ENCODE peak calls at places on chromosomes 11 and 22, in ten cellular contexts. One of them, this sample, is unnamed.

GRCh38 chr11:69018924-69019323 is 5.9 kb upstream of the MRGPRF start:
- DNase-seq in CD8-positive, alpha-beta memory T cell: no peak
- DNase-seq in upper lobe of left lung: no peak
- DNase-seq in PC-9: no peak
- DNase-seq in fibroblast of lung: peak; percentile 56
- DNase-seq in A673: no peak
- DNase-seq in colonic mucosa: no peak
- DNase-seq in neural progenitor cell: no peak
- DNase-seq in RWPE2: no peak
- DNase-seq in mammary epithelial cell: no peak
- DNase-seq in this sample: no peak

GRCh38 chr11:45182902-45183301 is 36.5 kb downstream of the PRDM11 start:
- DNase-seq in CD8-positive, alpha-beta memory T cell: no peak
- DNase-seq in upper lobe of left lung: peak; percentile 59
- DNase-seq in PC-9: peak; percentile 16
- DNase-seq in fibroblast of lung: peak; percentile 39
- DNase-seq in A673: peak; percentile 60
- DNase-seq in colonic mucosa: no peak
- DNase-seq in neural progenitor cell: peak; percentile 54
- DNase-seq in RWPE2: no peak
- DNase-seq in mammary epithelial cell: no peak
- DNase-seq in this sample: no peak

GRCh38 chr11:129815596-129816461 is at the start of gene TMEM45B:
- DNase-seq in CD8-positive, alpha-beta memory T cell: peak; percentile 3
- DNase-seq in upper lobe of left lung: peak; percentile 93
- DNase-seq in PC-9: peak; percentile 57
- DNase-seq in fibroblast of lung: no peak
- DNase-seq in A673: no peak
- DNase-seq in colonic mucosa: peak; percentile 80
- DNase-seq in neural progenitor cell: peak; percentile 56
- DNase-seq in RWPE2: no peak
- DNase-seq in mammary epithelial cell: no peak
- DNase-seq in this sample: no peak

GRCh38 chr11:45092901-45093760 is 53.3 kb upstream of the PRDM11 start:
- DNase-seq in CD8-positive, alpha-beta memory T cell: peak; percentile 53
- DNase-seq in upper lobe of left lung: no peak
- DNase-seq in PC-9: no peak
- DNase-seq in fibroblast of lung: peak; percentile 80
- DNase-seq in A673: no peak
- DNase-seq in colonic mucosa: no peak
- DNase-seq in neural progenitor cell: no peak
- DNase-seq in RWPE2: no peak
- DNase-seq in mammary epithelial cell: peak; percentile 17
- DNase-seq in this sample: no peak

GRCh38 chr22:43060213-43060612 is 29.0 kb downstream of the TTLL1 start:
- DNase-seq in CD8-positive, alpha-beta memory T cell: no peak
- DNase-seq in upper lobe of left lung: peak; percentile 88
- DNase-seq in PC-9: peak; percentile 56
- DNase-seq in fibroblast of lung: peak; percentile 12
- DNase-seq in A673: peak; percentile 55
- DNase-seq in colonic mucosa: peak; percentile 45
- DNase-seq in neural progenitor cell: peak; percentile 67
- DNase-seq in RWPE2: no peak
- DNase-seq in mammary epithelial cell: no peak
- DNase-seq in this sample: no peak

GRCh38 chr22:36201630-36202312 is at the start of gene APOL4:
- DNase-seq in CD8-positive, alpha-beta memory T cell: no peak
- DNase-seq in upper lobe of left lung: peak; percentile 11
- DNase-seq in PC-9: no peak
- DNase-seq in fibroblast of lung: peak; percentile 52
- DNase-seq in A673: peak; percentile 42
- DNase-seq in colonic mucosa: peak; percentile 73
- DNase-seq in neural progenitor cell: no peak
- DNase-seq in RWPE2: no peak
- DNase-seq in mammary epithelial cell: no peak
- DNase-seq in this sample: no peak

GRCh38 chr11:65872555-65873279 is at the start of gene EFEMP2:
- DNase-seq in CD8-positive, alpha-beta memory T cell: no peak
- DNase-seq in upper lobe of left lung: peak; percentile 91
- DNase-seq in PC-9: peak; percentile 44
- DNase-seq in fibroblast of lung: no peak
- DNase-seq in A673: no peak
- DNase-seq in colonic mucosa: no peak
- DNase-seq in neural progenitor cell: peak; percentile 57
- DNase-seq in RWPE2: no peak
- DNase-seq in mammary epithelial cell: no peak
- DNase-seq in this sample: no peak

GRCh38 chr11:31847761-31848160 is 36.6 kb upstream of the PAX6 start:
- DNase-seq in CD8-positive, alpha-beta memory T cell: no peak
- DNase-seq in upper lobe of left lung: no peak
- DNase-seq in PC-9: no peak
- DNase-seq in fibroblast of lung: no peak
- DNase-seq in A673: no peak
- DNase-seq in colonic mucosa: no peak
- DNase-seq in neural progenitor cell: no peak
- DNase-seq in RWPE2: no peak
- DNase-seq in mammary epithelial cell: no peak
- DNase-seq in this sample: no peak

GRCh38 chr22:37178350-37179125 is 9.5 kb downstream of the C1QTNF6 start:
- DNase-seq in CD8-positive, alpha-beta memory T cell: no peak
- DNase-seq in upper lobe of left lung: no peak
- DNase-seq in PC-9: peak; percentile 58
- DNase-seq in fibroblast of lung: peak; percentile 41
- DNase-seq in A673: no peak
- DNase-seq in colonic mucosa: peak; percentile 81
- DNase-seq in neural progenitor cell: peak; percentile 85
- DNase-seq in RWPE2: peak; percentile 51
- DNase-seq in mammary epithelial cell: no peak
- DNase-seq in this sample: no peak

GRCh38 chr22:22878801-22879674 is 8.6 kb upstream of the IGLL5 start:
- DNase-seq in CD8-positive, alpha-beta memory T cell: no peak
- DNase-seq in upper lobe of left lung: no peak
- DNase-seq in PC-9: no peak
- DNase-seq in fibroblast of lung: no peak
- DNase-seq in A673: no peak
- DNase-seq in colonic mucosa: no peak
- DNase-seq in neural progenitor cell: no peak
- DNase-seq in RWPE2: no peak
- DNase-seq in mammary epithelial cell: no peak
- DNase-seq in this sample: no peak

GRCh38 chr22:46366801-46367706 is 31.5 kb downstream of the TRMU start:
- DNase-seq in CD8-positive, alpha-beta memory T cell: no peak
- DNase-seq in upper lobe of left lung: peak; percentile 77
- DNase-seq in PC-9: no peak
- DNase-seq in fibroblast of lung: no peak
- DNase-seq in A673: no peak
- DNase-seq in colonic mucosa: no peak
- DNase-seq in neural progenitor cell: no peak
- DNase-seq in RWPE2: no peak
- DNase-seq in mammary epithelial cell: no peak
- DNase-seq in this sample: no peak

GRCh38 chr11:20367313-20367948 is 3.9 kb downstream of the HTATIP2 start:
- DNase-seq in CD8-positive, alpha-beta memory T cell: no peak
- DNase-seq in upper lobe of left lung: no peak
- DNase-seq in PC-9: peak; percentile 50
- DNase-seq in fibroblast of lung: peak; percentile 92
- DNase-seq in A673: peak; percentile 59
- DNase-seq in colonic mucosa: no peak
- DNase-seq in neural progenitor cell: no peak
- DNase-seq in RWPE2: no peak
- DNase-seq in mammary epithelial cell: peak; percentile 92
- DNase-seq in this sample: no peak

GRCh38 chr11:45237666-45238348 is 48.3 kb downstream of the SYT13 start:
- DNase-seq in CD8-positive, alpha-beta memory T cell: no peak
- DNase-seq in upper lobe of left lung: no peak
- DNase-seq in PC-9: no peak
- DNase-seq in fibroblast of lung: no peak
- DNase-seq in A673: no peak
- DNase-seq in colonic mucosa: no peak
- DNase-seq in neural progenitor cell: peak; percentile 55
- DNase-seq in RWPE2: no peak
- DNase-seq in mammary epithelial cell: no peak
- DNase-seq in this sample: no peak

GRCh38 chr11:995058-995751 is 41.3 kb downstream of the MUC6 start:
- DNase-seq in CD8-positive, alpha-beta memory T cell: no peak
- DNase-seq in upper lobe of left lung: peak; percentile 38
- DNase-seq in PC-9: no peak
- DNase-seq in fibroblast of lung: no peak
- DNase-seq in A673: no peak
- DNase-seq in colonic mucosa: no peak
- DNase-seq in neural progenitor cell: no peak
- DNase-seq in RWPE2: no peak
- DNase-seq in mammary epithelial cell: no peak
- DNase-seq in this sample: no peak

GRCh38 chr11:993632-994167 is 42.8 kb downstream of the MUC6 start:
- DNase-seq in CD8-positive, alpha-beta memory T cell: no peak
- DNase-seq in upper lobe of left lung: peak; percentile 78
- DNase-seq in PC-9: no peak
- DNase-seq in fibroblast of lung: no peak
- DNase-seq in A673: no peak
- DNase-seq in colonic mucosa: no peak
- DNase-seq in neural progenitor cell: no peak
- DNase-seq in RWPE2: no peak
- DNase-seq in mammary epithelial cell: no peak
- DNase-seq in this sample: no peak

GRCh38 chr11:996681-997080 is 39.8 kb downstream of the MUC6 start:
- DNase-seq in CD8-positive, alpha-beta memory T cell: no peak
- DNase-seq in upper lobe of left lung: peak; percentile 42
- DNase-seq in PC-9: no peak
- DNase-seq in fibroblast of lung: no peak
- DNase-seq in A673: no peak
- DNase-seq in colonic mucosa: no peak
- DNase-seq in neural progenitor cell: no peak
- DNase-seq in RWPE2: no peak
- DNase-seq in mammary epithelial cell: no peak
- DNase-seq in this sample: no peak

GRCh38 chr11:997907-998306 is 38.6 kb downstream of the MUC6 start:
- DNase-seq in CD8-positive, alpha-beta memory T cell: no peak
- DNase-seq in upper lobe of left lung: peak; percentile 71
- DNase-seq in PC-9: no peak
- DNase-seq in fibroblast of lung: no peak
- DNase-seq in A673: no peak
- DNase-seq in colonic mucosa: no peak
- DNase-seq in neural progenitor cell: no peak
- DNase-seq in RWPE2: no peak
- DNase-seq in mammary epithelial cell: no peak
- DNase-seq in this sample: no peak

GRCh38 chr11:995752-996420 is 40.6 kb downstream of the MUC6 start:
- DNase-seq in CD8-positive, alpha-beta memory T cell: no peak
- DNase-seq in upper lobe of left lung: peak; percentile 56
- DNase-seq in PC-9: no peak
- DNase-seq in fibroblast of lung: peak; percentile 9
- DNase-seq in A673: no peak
- DNase-seq in colonic mucosa: no peak
- DNase-seq in neural progenitor cell: peak; percentile 24
- DNase-seq in RWPE2: no peak
- DNase-seq in mammary epithelial cell: no peak
- DNase-seq in this sample: no peak
- H3K36me3 ChIP-seq in CD8-positive, alpha-beta memory T cell: peaks cover 18% of the 10 kb centered on the region
- H3K36me3 ChIP-seq in upper lobe of left lung: peaks cover 54% of the 10 kb centered on the region
- H3K36me3 ChIP-seq in PC-9: no peaks in the 10 kb centered on the region
- H3K36me3 ChIP-seq in fibroblast of lung: peaks cover 22% of the 10 kb centered on the region
- H3K36me3 ChIP-seq in A673: peaks cover 2% of the 10 kb centered on the region
- H3K36me3 ChIP-seq in colonic mucosa: no peaks in the 10 kb centered on the region
- H3K36me3 ChIP-seq in neural progenitor cell: no peaks in the 10 kb centered on the region
- H3K36me3 ChIP-seq in RWPE2: peaks cover 19% of the 10 kb centered on the region
- H3K36me3 ChIP-seq in mammary epithelial cell: peaks cover 9% of the 10 kb centered on the region
- H3K36me3 ChIP-seq in this sample: peaks cover 38% of the 10 kb centered on the region

GRCh38 chr22:29336751-29337490 is 21.4 kb upstream of the RASL10A start:
- DNase-seq in CD8-positive, alpha-beta memory T cell: no peak
- DNase-seq in upper lobe of left lung: peak; percentile 40
- DNase-seq in PC-9: no peak
- DNase-seq in fibroblast of lung: no peak
- DNase-seq in A673: no peak
- DNase-seq in colonic mucosa: no peak
- DNase-seq in neural progenitor cell: no peak
- DNase-seq in RWPE2: no peak
- DNase-seq in mammary epithelial cell: no peak
- DNase-seq in this sample: no peak

GRCh38 chr22:29337631-29338284 is 22.3 kb upstream of the RASL10A start:
- DNase-seq in CD8-positive, alpha-beta memory T cell: no peak
- DNase-seq in upper lobe of left lung: peak; percentile 60
- DNase-seq in PC-9: no peak
- DNase-seq in fibroblast of lung: no peak
- DNase-seq in A673: no peak
- DNase-seq in colonic mucosa: no peak
- DNase-seq in neural progenitor cell: no peak
- DNase-seq in RWPE2: no peak
- DNase-seq in mammary epithelial cell: no peak
- DNase-seq in this sample: no peak

GRCh38 chr22:29334696-29335344 is 19.3 kb upstream of the RASL10A start:
- DNase-seq in CD8-positive, alpha-beta memory T cell: no peak
- DNase-seq in upper lobe of left lung: no peak
- DNase-seq in PC-9: no peak
- DNase-seq in fibroblast of lung: no peak
- DNase-seq in A673: no peak
- DNase-seq in colonic mucosa: no peak
- DNase-seq in neural progenitor cell: no peak
- DNase-seq in RWPE2: no peak
- DNase-seq in mammary epithelial cell: no peak
- DNase-seq in this sample: no peak

GRCh38 chr22:29334148-29334547 is 18.7 kb upstream of the RASL10A start:
- DNase-seq in CD8-positive, alpha-beta memory T cell: no peak
- DNase-seq in upper lobe of left lung: no peak
- DNase-seq in PC-9: no peak
- DNase-seq in fibroblast of lung: no peak
- DNase-seq in A673: no peak
- DNase-seq in colonic mucosa: no peak
- DNase-seq in neural progenitor cell: no peak
- DNase-seq in RWPE2: no peak
- DNase-seq in mammary epithelial cell: no peak
- DNase-seq in this sample: no peak

GRCh38 chr22:29335656-29336055 is 20.2 kb upstream of the RASL10A start:
- DNase-seq in CD8-positive, alpha-beta memory T cell: no peak
- DNase-seq in upper lobe of left lung: no peak
- DNase-seq in PC-9: no peak
- DNase-seq in fibroblast of lung: no peak
- DNase-seq in A673: no peak
- DNase-seq in colonic mucosa: no peak
- DNase-seq in neural progenitor cell: no peak
- DNase-seq in RWPE2: no peak
- DNase-seq in mammary epithelial cell: no peak
- DNase-seq in this sample: no peak
- H3K36me3 ChIP-seq in CD8-positive, alpha-beta memory T cell: peaks cover 14% of the 10 kb centered on the region
- H3K36me3 ChIP-seq in upper lobe of left lung: peaks cover 82% of the 10 kb centered on the region
- H3K36me3 ChIP-seq in PC-9: peaks cover 6% of the 10 kb centered on the region
- H3K36me3 ChIP-seq in fibroblast of lung: peaks cover 16% of the 10 kb centered on the region
- H3K36me3 ChIP-seq in A673: peaks cover 10% of the 10 kb centered on the region
- H3K36me3 ChIP-seq in colonic mucosa: peaks cover 17% of the 10 kb centered on the region
- H3K36me3 ChIP-seq in neural progenitor cell: no peaks in the 10 kb centered on the region
- H3K36me3 ChIP-seq in RWPE2: peaks cover 45% of the 10 kb centered on the region
- H3K36me3 ChIP-seq in mammary epithelial cell: peaks cover 10% of the 10 kb centered on the region
- H3K36me3 ChIP-seq in this sample: peaks cover 57% of the 10 kb centered on the region

GRCh38 chr11:70326843-70327242 is 56.4 kb downstream of the PPFIA1 start:
- DNase-seq in CD8-positive, alpha-beta memory T cell: no peak
- DNase-seq in upper lobe of left lung: no peak
- DNase-seq in PC-9: no peak
- DNase-seq in fibroblast of lung: no peak
- DNase-seq in A673: no peak
- DNase-seq in colonic mucosa: no peak
- DNase-seq in neural progenitor cell: no peak
- DNase-seq in RWPE2: no peak
- DNase-seq in mammary epithelial cell: no peak
- DNase-seq in this sample: no peak
- H3K36me3 ChIP-seq in CD8-positive, alpha-beta memory T cell: peaks cover 43% of the 10 kb centered on the region
- H3K36me3 ChIP-seq in upper lobe of left lung: peaks cover 17% of the 10 kb centered on the region
- H3K36me3 ChIP-seq in PC-9: peaks cover 57% of the 10 kb centered on the region
- H3K36me3 ChIP-seq in fibroblast of lung: peaks cover 7% of the 10 kb centered on the region
- H3K36me3 ChIP-seq in A673: peaks cover 66% of the 10 kb centered on the region
- H3K36me3 ChIP-seq in colonic mucosa: peaks cover 6% of the 10 kb centered on the region
- H3K36me3 ChIP-seq in neural progenitor cell: peaks cover 24% of the 10 kb centered on the region
- H3K36me3 ChIP-seq in RWPE2: peaks cover 60% of the 10 kb centered on the region
- H3K36me3 ChIP-seq in mammary epithelial cell: peaks cover 14% of the 10 kb centered on the region
- H3K36me3 ChIP-seq in this sample: peaks cover 94% of the 10 kb centered on the region

GRCh38 chr11:131866535-131867400 is 496.4 kb downstream of the NTM start:
- DNase-seq in CD8-positive, alpha-beta memory T cell: no peak
- DNase-seq in upper lobe of left lung: no peak
- DNase-seq in PC-9: no peak
- DNase-seq in fibroblast of lung: no peak
- DNase-seq in A673: no peak
- DNase-seq in colonic mucosa: no peak
- DNase-seq in neural progenitor cell: peak; percentile 61
- DNase-seq in RWPE2: no peak
- DNase-seq in mammary epithelial cell: no peak
- DNase-seq in this sample: no peak
- H3K36me3 ChIP-seq in CD8-positive, alpha-beta memory T cell: no peaks in the 10 kb centered on the region
- H3K36me3 ChIP-seq in upper lobe of left lung: no peaks in the 10 kb centered on the region
- H3K36me3 ChIP-seq in PC-9: no peaks in the 10 kb centered on the region
- H3K36me3 ChIP-seq in fibroblast of lung: no peaks in the 10 kb centered on the region
- H3K36me3 ChIP-seq in A673: no peaks in the 10 kb centered on the region
- H3K36me3 ChIP-seq in colonic mucosa: no peaks in the 10 kb centered on the region
- H3K36me3 ChIP-seq in neural progenitor cell: no peaks in the 10 kb centered on the region
- H3K36me3 ChIP-seq in RWPE2: no peaks in the 10 kb centered on the region
- H3K36me3 ChIP-seq in mammary epithelial cell: no peaks in the 10 kb centered on the region
- H3K36me3 ChIP-seq in this sample: no peaks in the 10 kb centered on the region

This sample was measured in esophagus squamous epithelium.